ENCODE peak calls at places on chromosomes 1 and 21, in five cellular contexts. Q is activated CD4-positive, alpha-beta T cell treated with anti-CD3 and anti-CD28 coated beads for 24 hours; G is NCI-H774; A is D341Med; O is LoVo. C is an unnamed sample.
A peak's percentile ranks its signal among the peaks of the same experiment; 100 is the strongest.

GRCh38 chr1:153023109-153023508 is 7.9 kb upstream of the SPRR1B start:
- DNase-seq in Q (no peak), G (no peak), A (no peak), O (no peak), C (no peak)

GRCh38 chr1:229156819-229157218 is 114.1 kb upstream of the RAB4A start:
- DNase-seq in Q (no peak), G (no peak), A (peak; percentile 57), O (peak; percentile 24), C (no peak)

GRCh38 chr1:31699341-31699891 is 4.4 kb downstream of the COL16A1 start:
- DNase-seq in Q (no peak), G (no peak), A (no peak), O (no peak), C (peak; percentile 50)

GRCh38 chr1:223215026-223215425 is 72.0 kb upstream of the TLR5 start:
- DNase-seq in Q (no peak), G (no peak), A (no peak), O (no peak), C (no peak)

GRCh38 chr1:62621907-62622306 is 24.6 kb downstream of the ANGPTL3 start:
- DNase-seq in Q (no peak), G (peak; percentile 62), A (no peak), O (peak; percentile 41), C (no peak)

GRCh38 chr1:223678841-223679240 is 13.3 kb upstream of the CAPN8 start:
- DNase-seq in Q (no peak), G (no peak), A (no peak), O (no peak), C (no peak)

GRCh38 chr1:29235955-29236742 is at the start of gene PTPRU:
- DNase-seq in Q (peak; percentile 73), G (peak; percentile 33), A (peak; percentile 94), O (peak; percentile 83), C (peak; percentile 80)

GRCh38 chr1:205542367-205542766 is 37.9 kb downstream of the CDK18 start:
- DNase-seq in Q (no peak), G (no peak), A (peak; percentile 25), O (no peak), C (no peak)

GRCh38 chr1:27594542-27595510 is 9.1 kb downstream of the AHDC1 start:
- DNase-seq in Q (no peak), G (no peak), A (no peak), O (no peak), C (no peak)

GRCh38 chr1:220926146-220926545 is 46.9 kb downstream of the HLX start:
- DNase-seq in Q (no peak), G (peak; percentile 34), A (no peak), O (no peak), C (no peak)

GRCh38 chr1:81128079-81128478 is 672.7 kb upstream of the ADGRL2 start:
- DNase-seq in Q (no peak), G (no peak), A (no peak), O (no peak), C (no peak)

GRCh38 chr1:232627645-232628334 is 2.1 kb downstream of the SIPA1L2 start:
- DNase-seq in Q (no peak), G (peak; percentile 73), A (peak; percentile 47), O (peak; percentile 73), C (no peak)

GRCh38 chr1:25017436-25018109 is 87.5 kb upstream of the RUNX3 start:
- DNase-seq in Q (no peak), G (no peak), A (no peak), O (no peak), C (no peak)

GRCh38 chr21:44398499-44398898 is 45.1 kb downstream of the TRPM2 start:
- DNase-seq in Q (no peak), G (no peak), A (no peak), O (no peak), C (no peak)

GRCh38 chr1:24463756-24464377 is 38.8 kb upstream of the RCAN3 start:
- DNase-seq in Q (no peak), G (no peak), A (no peak), O (no peak), C (no peak)

GRCh38 chr1:202291961-202292712 is 49.6 kb downstream of the UBE2T start:
- DNase-seq in Q (no peak), G (no peak), A (peak; percentile 81), O (peak; percentile 48), C (no peak)

GRCh38 chr1:19863804-19864203 is 18.4 kb upstream of the OTUD3 start:
- DNase-seq in Q (no peak), G (no peak), A (no peak), O (peak; percentile 63), C (no peak)

GRCh38 chr1:66848193-66848592 is 47.1 kb upstream of the INSL5 start:
- DNase-seq in Q (no peak), G (no peak), A (peak; percentile 15), O (no peak), C (no peak)

GRCh38 chr1:226882631-226883409 is 12.4 kb downstream of the PSEN2 start:
- DNase-seq in Q (peak; percentile 23), G (no peak), A (no peak), O (no peak), C (peak; percentile 60)

GRCh38 chr21:42631142-42631541 is 22.3 kb upstream of the PDE9A start:
- DNase-seq in Q (no peak), G (no peak), A (no peak), O (no peak), C (no peak)

GRCh38 chr1:19648689-19649088 is 4.6 kb downstream of the NBL1 start:
- DNase-seq in Q (no peak), G (no peak), A (no peak), O (no peak), C (no peak)

GRCh38 chr1:53122194-53122846 is 20.1 kb downstream of the SLC1A7 start:
- DNase-seq in Q (no peak), G (no peak), A (peak; percentile 56), O (no peak), C (no peak)

GRCh38 chr1:214902636-214903320 is 179.8 kb upstream of the KCNK2 start:
- DNase-seq in Q (no peak), G (no peak), A (no peak), O (no peak), C (no peak)

GRCh38 chr1:238581332-238581731 is 690.6 kb upstream of the ZP4 start:
- DNase-seq in Q (no peak), G (no peak), A (no peak), O (no peak), C (no peak)

GRCh38 chr1:8873506-8874229 is 4.8 kb downstream of the ENO1 start:
- DNase-seq in Q (peak; percentile 70), G (no peak), A (no peak), O (peak; percentile 94), C (no peak)

GRCh38 chr1:178060789-178061556 is 32.9 kb upstream of the RASAL2 start:
- DNase-seq in Q (no peak), G (no peak), A (no peak), O (no peak), C (no peak)

GRCh38 chr1:244137261-244137660 is 86.2 kb downstream of the ZBTB18 start:
- DNase-seq in Q (no peak), G (no peak), A (no peak), O (no peak), C (no peak)